ENCODE peak calls at places on chromosomes 7 and 10, in ten cellular contexts. One of them, this sample, is unnamed.
A peak's percentile ranks its signal among the peaks of the same experiment; 100 is the strongest.

GRCh38 chr7:2802504-2803341 is 41.4 kb downstream of the GNA12 start:
- DNase-seq in CD4-positive, alpha-beta T cell: no peak
- DNase-seq in activated CD4-positive, CD25-positive, alpha-beta regulatory T cell treated with anti-CD3 and anti-CD28 coated beads, Interleukin-2, amount 50 U/mL, for 72 hours: no peak
- DNase-seq in A673: peak; percentile 33
- DNase-seq in Right ventricle myocardium superior: no peak
- DNase-seq in anterior cingulate cortex: no peak
- DNase-seq in activated CD4-positive, alpha-beta T cell treated with anti-CD3 and anti-CD28 coated beads, Interleukin-2, amount 10 ng/mL, durations not matched to agents 7 days and 5 days: no peak
- DNase-seq in hepatic stellate cell: peak; percentile 27
- DNase-seq in upper lobe of right lung: peak; percentile 65
- DNase-seq in Ammon's horn: no peak
- DNase-seq in this sample: peak; percentile 53

GRCh38 chr7:80453699-80454340 is 58.0 kb downstream of the GNAT3 start:
- DNase-seq in CD4-positive, alpha-beta T cell: no peak
- DNase-seq in Right ventricle myocardium superior: no peak
- DNase-seq in upper lobe of right lung: no peak
- DNase-seq in activated CD4-positive, alpha-beta T cell treated with anti-CD3 and anti-CD28 coated beads, Interleukin-2, amount 10 ng/mL, durations not matched to agents 7 days and 5 days: no peak
- DNase-seq in Ammon's horn: peak; percentile 31
- DNase-seq in hepatic stellate cell: no peak
- DNase-seq in anterior cingulate cortex: no peak
- DNase-seq in activated CD4-positive, CD25-positive, alpha-beta regulatory T cell treated with anti-CD3 and anti-CD28 coated beads, Interleukin-2, amount 50 U/mL, for 72 hours: no peak
- DNase-seq in A673: peak; percentile 58
- DNase-seq in this sample: peak; percentile 74

GRCh38 chr7:130299909-130300308 is 6.9 kb downstream of the CPA4 start:
- DNase-seq in activated CD4-positive, alpha-beta T cell treated with anti-CD3 and anti-CD28 coated beads, Interleukin-2, amount 10 ng/mL, durations not matched to agents 7 days and 5 days: no peak
- DNase-seq in hepatic stellate cell: no peak
- DNase-seq in CD4-positive, alpha-beta T cell: no peak
- DNase-seq in Right ventricle myocardium superior: no peak
- DNase-seq in anterior cingulate cortex: no peak
- DNase-seq in A673: no peak
- DNase-seq in upper lobe of right lung: no peak
- DNase-seq in activated CD4-positive, CD25-positive, alpha-beta regulatory T cell treated with anti-CD3 and anti-CD28 coated beads, Interleukin-2, amount 50 U/mL, for 72 hours: no peak
- DNase-seq in Ammon's horn: no peak
- DNase-seq in this sample: no peak

GRCh38 chr10:11242443-11243386 is 225.0 kb downstream of the CELF2 start:
- DNase-seq in activated CD4-positive, CD25-positive, alpha-beta regulatory T cell treated with anti-CD3 and anti-CD28 coated beads, Interleukin-2, amount 50 U/mL, for 72 hours: no peak
- DNase-seq in anterior cingulate cortex: no peak
- DNase-seq in Right ventricle myocardium superior: peak; percentile 83
- DNase-seq in activated CD4-positive, alpha-beta T cell treated with anti-CD3 and anti-CD28 coated beads, Interleukin-2, amount 10 ng/mL, durations not matched to agents 7 days and 5 days: no peak
- DNase-seq in A673: peak; percentile 1
- DNase-seq in hepatic stellate cell: no peak
- DNase-seq in upper lobe of right lung: no peak
- DNase-seq in Ammon's horn: peak; percentile 47
- DNase-seq in CD4-positive, alpha-beta T cell: no peak
- DNase-seq in this sample: no peak

GRCh38 chr7:140028311-140028710 is 34.4 kb downstream of the PARP12 start:
- DNase-seq in Ammon's horn: no peak
- DNase-seq in CD4-positive, alpha-beta T cell: no peak
- DNase-seq in activated CD4-positive, alpha-beta T cell treated with anti-CD3 and anti-CD28 coated beads, Interleukin-2, amount 10 ng/mL, durations not matched to agents 7 days and 5 days: no peak
- DNase-seq in activated CD4-positive, CD25-positive, alpha-beta regulatory T cell treated with anti-CD3 and anti-CD28 coated beads, Interleukin-2, amount 50 U/mL, for 72 hours: no peak
- DNase-seq in hepatic stellate cell: no peak
- DNase-seq in upper lobe of right lung: no peak
- DNase-seq in A673: no peak
- DNase-seq in Right ventricle myocardium superior: no peak
- DNase-seq in anterior cingulate cortex: no peak
- DNase-seq in this sample: no peak

GRCh38 chr10:79422178-79422892 is 23.1 kb downstream of the ZCCHC24 start:
- DNase-seq in A673: peak; percentile 77
- DNase-seq in anterior cingulate cortex: no peak
- DNase-seq in hepatic stellate cell: peak; percentile 94
- DNase-seq in Right ventricle myocardium superior: peak; percentile 81
- DNase-seq in CD4-positive, alpha-beta T cell: no peak
- DNase-seq in activated CD4-positive, CD25-positive, alpha-beta regulatory T cell treated with anti-CD3 and anti-CD28 coated beads, Interleukin-2, amount 50 U/mL, for 72 hours: no peak
- DNase-seq in Ammon's horn: no peak
- DNase-seq in upper lobe of right lung: no peak
- DNase-seq in activated CD4-positive, alpha-beta T cell treated with anti-CD3 and anti-CD28 coated beads, Interleukin-2, amount 10 ng/mL, durations not matched to agents 7 days and 5 days: no peak
- DNase-seq in this sample: no peak

GRCh38 chr7:45662018-45662417 is 87.8 kb downstream of the ADCY1 start:
- DNase-seq in Ammon's horn: no peak
- DNase-seq in hepatic stellate cell: no peak
- DNase-seq in activated CD4-positive, CD25-positive, alpha-beta regulatory T cell treated with anti-CD3 and anti-CD28 coated beads, Interleukin-2, amount 50 U/mL, for 72 hours: no peak
- DNase-seq in Right ventricle myocardium superior: no peak
- DNase-seq in activated CD4-positive, alpha-beta T cell treated with anti-CD3 and anti-CD28 coated beads, Interleukin-2, amount 10 ng/mL, durations not matched to agents 7 days and 5 days: no peak
- DNase-seq in upper lobe of right lung: no peak
- DNase-seq in A673: no peak
- DNase-seq in CD4-positive, alpha-beta T cell: no peak
- DNase-seq in anterior cingulate cortex: no peak
- DNase-seq in this sample: no peak

GRCh38 chr7:105703207-105703930 is 122.1 kb upstream of the EFCAB10 start:
- DNase-seq in anterior cingulate cortex: no peak
- DNase-seq in Ammon's horn: no peak
- DNase-seq in Right ventricle myocardium superior: no peak
- DNase-seq in CD4-positive, alpha-beta T cell: no peak
- DNase-seq in A673: no peak
- DNase-seq in upper lobe of right lung: no peak
- DNase-seq in activated CD4-positive, CD25-positive, alpha-beta regulatory T cell treated with anti-CD3 and anti-CD28 coated beads, Interleukin-2, amount 50 U/mL, for 72 hours: no peak
- DNase-seq in hepatic stellate cell: no peak
- DNase-seq in activated CD4-positive, alpha-beta T cell treated with anti-CD3 and anti-CD28 coated beads, Interleukin-2, amount 10 ng/mL, durations not matched to agents 7 days and 5 days: no peak
- DNase-seq in this sample: no peak

GRCh38 chr10:132446661-132447445 is 49.9 kb downstream of the PWWP2B start:
- DNase-seq in activated CD4-positive, alpha-beta T cell treated with anti-CD3 and anti-CD28 coated beads, Interleukin-2, amount 10 ng/mL, durations not matched to agents 7 days and 5 days: peak; percentile 82
- DNase-seq in Right ventricle myocardium superior: no peak
- DNase-seq in CD4-positive, alpha-beta T cell: peak; percentile 69
- DNase-seq in A673: peak; percentile 82
- DNase-seq in hepatic stellate cell: peak; percentile 63
- DNase-seq in Ammon's horn: no peak
- DNase-seq in upper lobe of right lung: peak; percentile 89
- DNase-seq in activated CD4-positive, CD25-positive, alpha-beta regulatory T cell treated with anti-CD3 and anti-CD28 coated beads, Interleukin-2, amount 50 U/mL, for 72 hours: peak; percentile 58
- DNase-seq in anterior cingulate cortex: no peak
- DNase-seq in this sample: peak; percentile 93

GRCh38 chr7:151249732-151250072 is 1.2 kb upstream of the SMARCD3 start:
- DNase-seq in Right ventricle myocardium superior: peak; percentile 77
- DNase-seq in activated CD4-positive, CD25-positive, alpha-beta regulatory T cell treated with anti-CD3 and anti-CD28 coated beads, Interleukin-2, amount 50 U/mL, for 72 hours: no peak
- DNase-seq in activated CD4-positive, alpha-beta T cell treated with anti-CD3 and anti-CD28 coated beads, Interleukin-2, amount 10 ng/mL, durations not matched to agents 7 days and 5 days: no peak
- DNase-seq in anterior cingulate cortex: peak; percentile 20
- DNase-seq in upper lobe of right lung: no peak
- DNase-seq in Ammon's horn: peak; percentile 50
- DNase-seq in hepatic stellate cell: peak; percentile 88
- DNase-seq in A673: peak; percentile 85
- DNase-seq in CD4-positive, alpha-beta T cell: no peak
- DNase-seq in this sample: no peak

GRCh38 chr10:133439517-133440461 is 14.0 kb upstream of the SCART1 start:
- DNase-seq in activated CD4-positive, CD25-positive, alpha-beta regulatory T cell treated with anti-CD3 and anti-CD28 coated beads, Interleukin-2, amount 50 U/mL, for 72 hours: no peak
- DNase-seq in A673: no peak
- DNase-seq in Ammon's horn: no peak
- DNase-seq in activated CD4-positive, alpha-beta T cell treated with anti-CD3 and anti-CD28 coated beads, Interleukin-2, amount 10 ng/mL, durations not matched to agents 7 days and 5 days: no peak
- DNase-seq in Right ventricle myocardium superior: peak; percentile 26
- DNase-seq in CD4-positive, alpha-beta T cell: no peak
- DNase-seq in upper lobe of right lung: peak; percentile 49
- DNase-seq in hepatic stellate cell: no peak
- DNase-seq in anterior cingulate cortex: no peak
- DNase-seq in this sample: no peak

GRCh38 chr10:114286971-114287370 is 47.9 kb downstream of the VWA2 start:
- DNase-seq in Right ventricle myocardium superior: no peak
- DNase-seq in activated CD4-positive, CD25-positive, alpha-beta regulatory T cell treated with anti-CD3 and anti-CD28 coated beads, Interleukin-2, amount 50 U/mL, for 72 hours: no peak
- DNase-seq in CD4-positive, alpha-beta T cell: no peak
- DNase-seq in A673: no peak
- DNase-seq in activated CD4-positive, alpha-beta T cell treated with anti-CD3 and anti-CD28 coated beads, Interleukin-2, amount 10 ng/mL, durations not matched to agents 7 days and 5 days: no peak
- DNase-seq in Ammon's horn: no peak
- DNase-seq in hepatic stellate cell: no peak
- DNase-seq in anterior cingulate cortex: no peak
- DNase-seq in upper lobe of right lung: peak; percentile 19
- DNase-seq in this sample: no peak

GRCh38 chr7:98733036-98733435 is 116.0 kb downstream of the NPTX2 start:
- DNase-seq in A673: peak; percentile 61
- DNase-seq in hepatic stellate cell: peak; percentile 34
- DNase-seq in CD4-positive, alpha-beta T cell: no peak
- DNase-seq in upper lobe of right lung: no peak
- DNase-seq in Right ventricle myocardium superior: no peak
- DNase-seq in anterior cingulate cortex: no peak
- DNase-seq in activated CD4-positive, alpha-beta T cell treated with anti-CD3 and anti-CD28 coated beads, Interleukin-2, amount 10 ng/mL, durations not matched to agents 7 days and 5 days: peak; percentile 53
- DNase-seq in Ammon's horn: no peak
- DNase-seq in activated CD4-positive, CD25-positive, alpha-beta regulatory T cell treated with anti-CD3 and anti-CD28 coated beads, Interleukin-2, amount 50 U/mL, for 72 hours: peak; percentile 56
- DNase-seq in this sample: peak; percentile 74

GRCh38 chr10:32271617-32272016 is 75.3 kb downstream of the EPC1 start:
- DNase-seq in activated CD4-positive, CD25-positive, alpha-beta regulatory T cell treated with anti-CD3 and anti-CD28 coated beads, Interleukin-2, amount 50 U/mL, for 72 hours: no peak
- DNase-seq in CD4-positive, alpha-beta T cell: no peak
- DNase-seq in upper lobe of right lung: no peak
- DNase-seq in Right ventricle myocardium superior: no peak
- DNase-seq in hepatic stellate cell: no peak
- DNase-seq in activated CD4-positive, alpha-beta T cell treated with anti-CD3 and anti-CD28 coated beads, Interleukin-2, amount 10 ng/mL, durations not matched to agents 7 days and 5 days: no peak
- DNase-seq in anterior cingulate cortex: no peak
- DNase-seq in A673: no peak
- DNase-seq in Ammon's horn: peak; percentile 14
- DNase-seq in this sample: no peak

GRCh38 chr7:96045919-96046318 is 273.6 kb downstream of the DYNC1I1 start:
- DNase-seq in hepatic stellate cell: no peak
- DNase-seq in Right ventricle myocardium superior: no peak
- DNase-seq in Ammon's horn: no peak
- DNase-seq in activated CD4-positive, alpha-beta T cell treated with anti-CD3 and anti-CD28 coated beads, Interleukin-2, amount 10 ng/mL, durations not matched to agents 7 days and 5 days: no peak
- DNase-seq in anterior cingulate cortex: no peak
- DNase-seq in activated CD4-positive, CD25-positive, alpha-beta regulatory T cell treated with anti-CD3 and anti-CD28 coated beads, Interleukin-2, amount 50 U/mL, for 72 hours: no peak
- DNase-seq in A673: no peak
- DNase-seq in CD4-positive, alpha-beta T cell: no peak
- DNase-seq in upper lobe of right lung: no peak
- DNase-seq in this sample: no peak

This sample was measured in HT-29.